ENCODE peak calls at places on chromosomes 5 and 9, in six cellular contexts. One of them, this sample, is unnamed.

GRCh38 chr5:174816858-174817257 is 92.5 kb downstream of the MSX2 start:
- DNase-seq in IMR-90: no peak
- DNase-seq in NCI-H1092: no peak
- DNase-seq in mesothelial cell of epicardium: no peak
- DNase-seq in GM13976: no peak
- DNase-seq in upper lobe of right lung: no peak
- DNase-seq in this sample: no peak

GRCh38 chr5:135473956-135474670 is 22.0 kb upstream of the TIFAB start:
- DNase-seq in NCI-H1092: no peak
- DNase-seq in IMR-90: no peak
- DNase-seq in upper lobe of right lung: no peak
- DNase-seq in GM13976: no peak
- DNase-seq in mesothelial cell of epicardium: no peak
- DNase-seq in this sample: no peak

GRCh38 chr5:89343666-89344065 is 460.7 kb upstream of the MEF2C start:
- DNase-seq in IMR-90: peak; percentile 16
- DNase-seq in GM13976: no peak
- DNase-seq in mesothelial cell of epicardium: no peak
- DNase-seq in NCI-H1092: peak; percentile 3
- DNase-seq in upper lobe of right lung: no peak
- DNase-seq in this sample: no peak

GRCh38 chr5:72722792-72723402 is 93.6 kb upstream of the TNPO1 start:
- DNase-seq in upper lobe of right lung: no peak
- DNase-seq in IMR-90: no peak
- DNase-seq in GM13976: no peak
- DNase-seq in mesothelial cell of epicardium: no peak
- DNase-seq in NCI-H1092: no peak
- DNase-seq in this sample: no peak

GRCh38 chr5:104126980-104127379 is 564.4 kb upstream of the NUDT12 start:
- DNase-seq in upper lobe of right lung: no peak
- DNase-seq in NCI-H1092: no peak
- DNase-seq in GM13976: no peak
- DNase-seq in mesothelial cell of epicardium: no peak
- DNase-seq in IMR-90: no peak
- DNase-seq in this sample: no peak

GRCh38 chr5:169298193-169298592 is 2.7 kb downstream of the SLIT3 start:
- DNase-seq in GM13976: no peak
- DNase-seq in NCI-H1092: no peak
- DNase-seq in mesothelial cell of epicardium: no peak
- DNase-seq in upper lobe of right lung: no peak
- DNase-seq in IMR-90: no peak
- DNase-seq in this sample: no peak

GRCh38 chr5:78597068-78597857 is 51.3 kb downstream of the LHFPL2 start:
- DNase-seq in NCI-H1092: no peak
- DNase-seq in upper lobe of right lung: no peak
- DNase-seq in IMR-90: peak; percentile 97
- DNase-seq in GM13976: no peak
- DNase-seq in mesothelial cell of epicardium: no peak
- DNase-seq in this sample: no peak

GRCh38 chr5:58849995-58850667 is 267.3 kb downstream of the RAB3C start:
- DNase-seq in upper lobe of right lung: peak; percentile 68
- DNase-seq in NCI-H1092: peak; percentile 21
- DNase-seq in mesothelial cell of epicardium: peak; percentile 45
- DNase-seq in IMR-90: peak; percentile 26
- DNase-seq in GM13976: peak; percentile 25
- DNase-seq in this sample: no peak

GRCh38 chr5:151085517-151086031 is 4.7 kb upstream of the TNIP1 start:
- DNase-seq in mesothelial cell of epicardium: no peak
- DNase-seq in NCI-H1092: no peak
- DNase-seq in GM13976: no peak
- DNase-seq in upper lobe of right lung: peak; percentile 79
- DNase-seq in IMR-90: peak; percentile 44
- DNase-seq in this sample: no peak

GRCh38 chr9:98538626-98539031 is 170.1 kb downstream of the GABBR2 start:
- DNase-seq in mesothelial cell of epicardium: no peak
- DNase-seq in upper lobe of right lung: peak; percentile 81
- DNase-seq in GM13976: no peak
- DNase-seq in IMR-90: peak; percentile 25
- DNase-seq in NCI-H1092: peak; percentile 86
- DNase-seq in this sample: no peak

GRCh38 chr5:120096413-120096812 is 367.7 kb upstream of the PRR16 start:
- DNase-seq in mesothelial cell of epicardium: no peak
- DNase-seq in NCI-H1092: no peak
- DNase-seq in IMR-90: peak; percentile 64
- DNase-seq in upper lobe of right lung: no peak
- DNase-seq in GM13976: no peak
- DNase-seq in this sample: no peak

GRCh38 chr9:126583134-126583760 is 30.5 kb upstream of the LMX1B start:
- DNase-seq in upper lobe of right lung: no peak
- DNase-seq in mesothelial cell of epicardium: no peak
- DNase-seq in GM13976: no peak
- DNase-seq in IMR-90: no peak
- DNase-seq in NCI-H1092: no peak
- DNase-seq in this sample: no peak

GRCh38 chr9:35844628-35845301 is 15.7 kb downstream of the TMEM8B start:
- DNase-seq in NCI-H1092: no peak
- DNase-seq in upper lobe of right lung: no peak
- DNase-seq in IMR-90: peak; percentile 94
- DNase-seq in GM13976: peak; percentile 49
- DNase-seq in mesothelial cell of epicardium: no peak
- DNase-seq in this sample: no peak

GRCh38 chr5:35857004-35857345 is 284 bp downstream of the IL7R start:
- DNase-seq in GM13976: no peak
- DNase-seq in NCI-H1092: no peak
- DNase-seq in mesothelial cell of epicardium: no peak
- DNase-seq in IMR-90: no peak
- DNase-seq in upper lobe of right lung: no peak
- DNase-seq in this sample: no peak

GRCh38 chr5:1186351-1187233 is 14.8 kb upstream of the SLC6A19 start:
- DNase-seq in upper lobe of right lung: no peak
- DNase-seq in IMR-90: no peak
- DNase-seq in GM13976: no peak
- DNase-seq in NCI-H1092: no peak
- DNase-seq in mesothelial cell of epicardium: no peak
- DNase-seq in this sample: no peak

GRCh38 chr5:61139094-61139873 is 23.0 kb downstream of the SMIM15 start:
- DNase-seq in upper lobe of right lung: no peak
- DNase-seq in mesothelial cell of epicardium: no peak
- DNase-seq in IMR-90: no peak
- DNase-seq in GM13976: no peak
- DNase-seq in NCI-H1092: no peak
- DNase-seq in this sample: no peak

GRCh38 chr5:117494208-117494607 is 919.6 kb upstream of the SEMA6A start:
- DNase-seq in mesothelial cell of epicardium: no peak
- DNase-seq in NCI-H1092: no peak
- DNase-seq in IMR-90: no peak
- DNase-seq in upper lobe of right lung: no peak
- DNase-seq in GM13976: no peak
- DNase-seq in this sample: no peak

GRCh38 chr5:78920604-78921003 is 64.5 kb downstream of the ARSB start:
- DNase-seq in IMR-90: peak; percentile 71
- DNase-seq in GM13976: no peak
- DNase-seq in NCI-H1092: no peak
- DNase-seq in mesothelial cell of epicardium: no peak
- DNase-seq in upper lobe of right lung: no peak
- DNase-seq in this sample: no peak

GRCh38 chr9:6640268-6641072 is 5.1 kb downstream of the GLDC start:
- DNase-seq in mesothelial cell of epicardium: no peak
- DNase-seq in IMR-90: no peak
- DNase-seq in upper lobe of right lung: no peak
- DNase-seq in NCI-H1092: no peak
- DNase-seq in GM13976: no peak
- DNase-seq in this sample: no peak